ENCODE peak calls at places on chromosomes 12 and 14, in nine cellular contexts. O, N, F, M, X, L, B, H and J are unnamed samples.

GRCh38 chr12:4118601-4119156 is 154.9 kb upstream of the CCND2 start:
- DNase-seq in O (no peak), N (no peak), F (peak), M (no peak), X (no peak), L (no peak), B (no peak), H (no peak), J (no peak)

GRCh38 chr12:41466762-41467270 is 278.7 kb downstream of the PDZRN4 start:
- DNase-seq in O (no peak), N (no peak), F (no peak), M (no peak), X (no peak), L (no peak), B (peak), H (no peak), J (no peak)

GRCh38 chr12:34097213-34097612 is 74.9 kb downstream of the ALG10 start:
- DNase-seq in O (no peak), N (no peak), F (no peak), M (no peak), X (no peak), L (no peak), B (no peak), H (no peak), J (no peak)

GRCh38 chr12:131092911-131093901 is 139.5 kb downstream of the ADGRD1 start:
- DNase-seq in O (peak), N (no peak), F (peak), M (peak), X (no peak), L (peak), B (peak), H (no peak), J (peak)

GRCh38 chr12:121579190-121579791 is 1.5 kb downstream of the KDM2B start:
- DNase-seq in O (peak), N (peak), F (peak), M (peak), X (peak), L (peak), B (peak), H (peak), J (peak)

GRCh38 chr12:115212356-115212755 is 528.4 kb upstream of the TBX3 start:
- DNase-seq in O (no peak), N (no peak), F (no peak), M (no peak), X (no peak), L (no peak), B (peak), H (no peak), J (no peak)

GRCh38 chr12:14845350-14845750 is 2.0 kb upstream of the ART4 start:
- DNase-seq in O (no peak), N (no peak), F (no peak), M (no peak), X (peak), L (peak), B (peak), H (peak), J (no peak)

GRCh38 chr14:99946652-99947489 is 118.4 kb upstream of the EVL start:
- DNase-seq in O (no peak), N (no peak), F (peak), M (peak), X (peak), L (peak), B (peak), H (peak), J (peak)

GRCh38 chr14:77474763-77475162 is 16.9 kb downstream of the AHSA1 start:
- DNase-seq in O (no peak), N (no peak), F (no peak), M (peak), X (no peak), L (no peak), B (no peak), H (no peak), J (no peak)

GRCh38 chr14:61866932-61867920 is 105.0 kb downstream of the SNAPC1 start:
- DNase-seq in O (no peak), N (no peak), F (no peak), M (no peak), X (no peak), L (no peak), B (no peak), H (no peak), J (no peak)

GRCh38 chr14:55556929-55557623 is 22.9 kb upstream of the KTN1 start:
- DNase-seq in O (peak), N (peak), F (peak), M (peak), X (peak), L (peak), B (no peak), H (no peak), J (peak)

GRCh38 chr12:51850933-51851244 is 2.4 kb upstream of the FIGNL2 start:
- DNase-seq in O (no peak), N (no peak), F (no peak), M (no peak), X (no peak), L (no peak), B (peak), H (no peak), J (no peak)

GRCh38 chr14:101632520-101632919 is 71.2 kb downstream of the DIO3 start:
- DNase-seq in O (no peak), N (no peak), F (no peak), M (no peak), X (no peak), L (no peak), B (no peak), H (no peak), J (no peak)

GRCh38 chr14:99265571-99265970 is 6.4 kb downstream of the BCL11B start:
- DNase-seq in O (no peak), N (no peak), F (no peak), M (no peak), X (no peak), L (no peak), B (no peak), H (no peak), J (no peak)

GRCh38 chr12:52969828-52970569 is 21.1 kb downstream of the KRT18 start:
- DNase-seq in O (no peak), N (peak), F (no peak), M (peak), X (no peak), L (peak), B (no peak), H (no peak), J (peak)

GRCh38 chr14:105249175-105250007 is 1.1 kb downstream of the BTBD6 start:
- DNase-seq in O (peak), N (no peak), F (no peak), M (no peak), X (peak), L (peak), B (peak), H (peak), J (no peak)

GRCh38 chr14:56108057-56108456 is 10.2 kb upstream of the PELI2 start:
- DNase-seq in O (no peak), N (no peak), F (no peak), M (no peak), X (no peak), L (no peak), B (no peak), H (no peak), J (no peak)

GRCh38 chr14:69887740-69888657 is 8.8 kb downstream of the SMOC1 start:
- DNase-seq in O (no peak), N (no peak), F (no peak), M (no peak), X (no peak), L (no peak), B (no peak), H (no peak), J (no peak)

GRCh38 chr14:73752297-73752992 is 38.3 kb upstream of the PNMA1 start:
- DNase-seq in O (no peak), N (peak), F (peak), M (peak), X (peak), L (peak), B (no peak), H (no peak), J (no peak)

GRCh38 chr12:80513211-80513610 is 69.2 kb downstream of the PTPRQ start:
- DNase-seq in O (no peak), N (no peak), F (no peak), M (no peak), X (no peak), L (no peak), B (peak), H (no peak), J (peak)

GRCh38 chr14:99707921-99708320 is 23.8 kb downstream of the CYP46A1 start:
- DNase-seq in O (no peak), N (no peak), F (no peak), M (no peak), X (no peak), L (no peak), B (no peak), H (no peak), J (no peak)

GRCh38 chr12:107669946-107670345 is 15.7 kb upstream of the PWP1 start:
- DNase-seq in O (no peak), N (no peak), F (no peak), M (no peak), X (no peak), L (no peak), B (no peak), H (no peak), J (no peak)

GRCh38 chr14:92362781-92363235 is 39.8 kb downstream of the SLC24A4 start:
- DNase-seq in O (no peak), N (no peak), F (no peak), M (no peak), X (peak), L (peak), B (no peak), H (no peak), J (no peak)

GRCh38 chr14:31360919-31361662 is 59.3 kb downstream of the HEATR5A start:
- DNase-seq in O (no peak), N (no peak), F (no peak), M (no peak), X (peak), L (no peak), B (no peak), H (no peak), J (no peak)

GRCh38 chr12:22986997-22987396 is 362.0 kb downstream of the ETNK1 start:
- DNase-seq in O (no peak), N (no peak), F (no peak), M (no peak), X (no peak), L (no peak), B (no peak), H (no peak), J (no peak)

GRCh38 chr14:92943855-92944570 is 21.1 kb downstream of the CHGA start:
- DNase-seq in O (no peak), N (no peak), F (no peak), M (no peak), X (no peak), L (no peak), B (no peak), H (no peak), J (peak)

DNA sequence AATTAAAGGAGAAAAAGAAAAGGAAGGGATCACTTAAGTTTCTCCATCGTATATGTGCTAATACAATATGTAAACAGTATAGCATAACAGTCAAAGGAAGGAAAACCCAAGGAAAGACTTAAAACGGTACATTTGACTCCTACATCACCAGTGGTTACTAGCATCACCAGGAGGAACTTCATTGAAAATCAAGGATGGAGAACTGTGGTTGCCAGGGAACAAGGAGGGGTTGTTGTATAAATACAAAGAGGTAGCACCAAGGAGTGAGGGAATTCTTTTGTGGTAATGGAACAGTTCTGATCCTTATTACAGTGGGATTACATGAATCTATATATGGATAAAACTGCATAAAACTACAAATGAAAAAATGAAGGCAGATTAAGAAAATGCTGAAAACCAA is 1.6 kb downstream of the ZFYVE26 start:
- DNase-seq in O (no peak), N (no peak), F (no peak), M (no peak), X (no peak), L (no peak), B (no peak), H (no peak), J (no peak)
- TF ChIP-seq CTCF in O (no peak), N (no peak), F (no peak), M (no peak), X (no peak), L (no peak), B (no peak), H (no peak), J (no peak)

GRCh38 chr12:58104443-58104842 is 163.1 kb downstream of the ATP23 start:
- DNase-seq in O (no peak), N (no peak), F (no peak), M (no peak), X (no peak), L (no peak), B (no peak), H (no peak), J (no peak)

GRCh38 chr12:58105225-58106119 is 164.1 kb downstream of the ATP23 start:
- DNase-seq in O (no peak), N (no peak), F (no peak), M (no peak), X (no peak), L (no peak), B (peak), H (no peak), J (no peak)

DNA sequence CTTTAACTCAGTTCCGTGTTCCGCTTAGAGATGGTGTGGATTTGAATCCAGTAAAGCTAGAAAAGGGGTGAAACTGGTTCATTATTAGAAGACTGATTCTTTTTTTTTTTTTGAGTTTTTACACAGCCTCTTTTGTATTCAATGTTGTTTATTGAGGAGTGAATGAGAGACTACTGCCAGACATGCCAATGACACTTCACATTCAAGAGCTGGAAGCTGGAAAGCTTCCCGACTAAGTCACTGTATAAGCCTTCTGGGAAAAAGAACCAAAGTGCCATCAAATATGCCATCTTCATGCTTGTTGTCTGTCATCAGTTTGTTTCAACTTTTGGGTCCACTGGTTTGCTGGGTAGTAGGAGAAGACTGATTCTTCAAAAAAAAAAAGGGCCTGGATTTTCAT is 164.8 kb downstream of the ATP23 start:
- DNase-seq in O (no peak), N (no peak), F (no peak), M (no peak), X (no peak), L (no peak), B (no peak), H (no peak), J (no peak)
- H3K27ac ChIP-seq in O (no peak), N (peak), F (no peak), M (peak), X (no peak), L (no peak), B (no peak), H (no peak), J (no peak)

DNA sequence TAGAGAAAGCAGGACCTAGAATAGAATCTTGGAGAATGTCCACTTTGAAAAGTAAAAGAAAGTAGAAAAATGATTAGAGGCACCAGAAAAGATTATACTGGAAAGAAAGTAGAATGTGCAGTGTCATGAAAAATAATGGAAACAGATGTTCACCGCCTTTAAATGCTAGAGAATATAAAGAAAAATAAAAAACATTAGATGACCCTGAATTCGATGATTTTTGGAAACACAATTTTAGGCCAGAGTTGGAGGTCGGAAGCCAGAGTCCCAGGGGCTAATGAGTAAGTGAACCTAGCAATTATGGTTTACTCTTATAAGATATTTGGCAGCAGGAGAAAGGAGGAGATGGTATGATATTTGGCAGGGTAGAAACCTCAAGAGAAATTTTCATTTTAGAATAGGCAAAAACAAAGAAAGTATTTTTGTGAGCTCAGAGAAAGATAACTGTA is 37.7 kb downstream of the GYS2 start:
- DNase-seq in O (no peak), N (no peak), F (no peak), M (no peak), X (no peak), L (no peak), B (no peak), H (no peak), J (no peak)
- TF ChIP-seq CTCF in O (no peak), N (no peak), F (no peak), M (no peak), X (no peak), L (no peak), B (no peak), H (no peak), J (no peak)

GRCh38 chr12:81546811-81547210 is 212.3 kb downstream of the PPFIA2 start:
- DNase-seq in O (no peak), N (no peak), F (no peak), M (no peak), X (no peak), L (no peak), B (no peak), H (no peak), J (no peak)

GRCh38 chr12:81542621-81543020 is 216.5 kb downstream of the PPFIA2 start:
- DNase-seq in O (no peak), N (no peak), F (no peak), M (no peak), X (no peak), L (no peak), B (no peak), H (no peak), J (no peak)

GRCh38 chr12:81542065-81542464 is 217.1 kb downstream of the PPFIA2 start:
- DNase-seq in O (no peak), N (no peak), F (no peak), M (no peak), X (no peak), L (no peak), B (peak), H (no peak), J (no peak)

GRCh38 chr12:81543621-81544139 is 215.5 kb downstream of the PPFIA2 start:
- DNase-seq in O (no peak), N (no peak), F (no peak), M (no peak), X (no peak), L (no peak), B (no peak), H (no peak), J (no peak)
- H3K27ac ChIP-seq in O (no peak), N (no peak), F (no peak), M (no peak), X (no peak), L (no peak), B (no peak), H (no peak), J (no peak)

GRCh38 chr14:97177016-97177415 is 379.8 kb downstream of the VRK1 start:
- DNase-seq in O (no peak), N (no peak), F (no peak), M (no peak), X (no peak), L (no peak), B (peak), H (peak), J (no peak)
- TF ChIP-seq CTCF in O (no peak), N (peak), F (no peak), M (no peak), X (peak), L (no peak), B (peak), H (peak), J (no peak)

GRCh38 chr12:54608156-54608555 is 19.7 kb upstream of the PPP1R1A start:
- DNase-seq in O (no peak), N (no peak), F (no peak), M (no peak), X (peak), L (no peak), B (no peak), H (no peak), J (no peak)

GRCh38 chr12:54606556-54606955 is 18.1 kb upstream of the PPP1R1A start:
- DNase-seq in O (no peak), N (no peak), F (no peak), M (no peak), X (no peak), L (no peak), B (peak), H (no peak), J (no peak)

GRCh38 chr12:54611715-54612116 is 23.0 kb downstream of the LACRT start:
- DNase-seq in O (no peak), N (no peak), F (no peak), M (no peak), X (no peak), L (no peak), B (peak), H (no peak), J (no peak)

GRCh38 chr12:54605138-54605970 is 16.9 kb upstream of the PPP1R1A start:
- DNase-seq in O (no peak), N (no peak), F (no peak), M (no peak), X (no peak), L (no peak), B (peak), H (no peak), J (no peak)

DNA sequence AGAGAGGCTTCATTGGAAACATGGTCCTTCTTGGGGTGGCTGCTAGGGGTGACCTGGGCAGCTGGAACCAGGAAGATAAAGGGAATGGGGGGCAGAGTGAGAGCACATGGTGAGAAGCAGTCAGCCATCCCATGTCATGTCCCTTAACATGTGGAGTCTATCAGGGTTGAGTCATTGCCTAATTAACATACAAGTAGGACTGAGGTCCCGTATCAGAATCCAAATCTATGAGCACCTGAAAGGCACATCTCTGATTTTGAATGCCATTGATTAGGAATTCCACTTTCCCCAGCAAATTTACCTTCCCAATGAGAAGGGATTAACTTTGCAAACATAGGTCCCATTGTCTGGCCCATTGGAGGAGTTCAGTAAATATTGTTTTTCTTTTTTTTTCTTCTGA is 20.3 kb upstream of the PPP1R1A start:
- DNase-seq in O (no peak), N (no peak), F (no peak), M (no peak), X (no peak), L (no peak), B (no peak), H (no peak), J (no peak)
- H3K27ac ChIP-seq in O (no peak), N (no peak), F (no peak), M (no peak), X (no peak), L (no peak), B (no peak), H (no peak), J (no peak)

GRCh38 chr14:22502551-22502950 is 86.5 kb downstream of the DAD1 start:
- DNase-seq in O (no peak), N (no peak), F (no peak), M (no peak), X (no peak), L (no peak), B (no peak), H (no peak), J (no peak)

GRCh38 chr14:22500954-22501353 is 88.1 kb downstream of the DAD1 start:
- DNase-seq in O (no peak), N (no peak), F (no peak), M (no peak), X (no peak), L (no peak), B (no peak), H (peak), J (no peak)

GRCh38 chr14:22502007-22502406 is 87.0 kb downstream of the DAD1 start:
- DNase-seq in O (no peak), N (peak), F (peak), M (peak), X (no peak), L (no peak), B (no peak), H (peak), J (no peak)

GRCh38 chr14:22497671-22498093 is 91.3 kb downstream of the DAD1 start:
- DNase-seq in O (no peak), N (no peak), F (no peak), M (no peak), X (no peak), L (no peak), B (no peak), H (no peak), J (no peak)

GRCh38 chr14:22500525-22500924 is 88.5 kb downstream of the DAD1 start:
- DNase-seq in O (no peak), N (no peak), F (no peak), M (no peak), X (no peak), L (no peak), B (no peak), H (peak), J (no peak)
- TF ChIP-seq CTCF in O (no peak), N (no peak), F (no peak), M (no peak), X (no peak), L (no peak), B (peak), H (no peak), J (no peak)